ENCODE peak calls at places on chromosome 17, in eight cellular contexts. X is activated naive CD4-positive, alpha-beta T cell treated with anti-CD3 and anti-CD28 coated beads for 36 hours; O is NCI-H345; V is effector memory CD8-positive, alpha-beta T cell; A is hepatic stellate cell; D is bronchial epithelial cell; Z is T-cell; T is uterus. B is an unnamed sample.

GRCh38 chr17:75036643-75037268 is 10.0 kb downstream of the ATP5PD start:
- DNase-seq in X (peak; percentile 90), O (no peak), V (peak; percentile 70), A (no peak), D (peak; percentile 57), Z (peak; percentile 76), T (peak; percentile 72), B (peak; percentile 76)

GRCh38 chr17:37079735-37080134 is 131.0 kb downstream of the AATF start:
- DNase-seq in X (no peak), O (no peak), V (no peak), A (no peak), D (no peak), Z (no peak), T (no peak), B (no peak)

GRCh38 chr17:45022288-45022648 is 29.2 kb downstream of the DCAKD start:
- DNase-seq in X (no peak), O (no peak), V (no peak), A (no peak), D (no peak), Z (no peak), T (no peak), B (no peak)

GRCh38 chr17:50049636-50050035 is 6.3 kb upstream of the ITGA3 start:
- DNase-seq in X (no peak), O (no peak), V (no peak), A (no peak), D (no peak), Z (no peak), T (no peak), B (no peak)

GRCh38 chr17:17724991-17725852 is 44.0 kb downstream of the RAI1 start:
- DNase-seq in X (no peak), O (no peak), V (no peak), A (no peak), D (no peak), Z (no peak), T (no peak), B (no peak)

GRCh38 chr17:83019376-83019775 is 60.0 kb upstream of the METRNL start:
- DNase-seq in X (no peak), O (no peak), V (no peak), A (no peak), D (no peak), Z (no peak), T (no peak), B (no peak)

GRCh38 chr17:73588291-73589095 is 55.8 kb downstream of the SDK2 start:
- DNase-seq in X (no peak), O (no peak), V (no peak), A (no peak), D (peak; percentile 25), Z (no peak), T (no peak), B (no peak)

GRCh38 chr17:65553009-65553645 is 8.3 kb downstream of the AXIN2 start:
- DNase-seq in X (no peak), O (no peak), V (no peak), A (peak; percentile 58), D (no peak), Z (no peak), T (no peak), B (no peak)

GRCh38 chr17:6259899-6260298 is 175.0 kb downstream of the AIPL1 start:
- DNase-seq in X (no peak), O (no peak), V (no peak), A (no peak), D (no peak), Z (no peak), T (no peak), B (no peak)